ENCODE peak calls at places on chromosomes 11 and 22, in four cellular contexts. F is nucleus accumbens, D is heart left ventricle, J is mesendoderm. S is an unnamed sample.

GRCh38 chr22:22061085-22062077 is 78.8 kb upstream of the TOP3B start:
- DNase-seq in F (no peak), D (peak; percentile 58), J (no peak), S (peak; percentile 18)

GRCh38 chr11:73271936-73272679 is at the start of gene P2RY6:
- DNase-seq in F (no peak), D (no peak), J (peak; percentile 92), S (no peak)

GRCh38 chr11:15278129-15278528 is 163.4 kb downstream of the INSC start:
- DNase-seq in F (no peak), D (no peak), J (no peak), S (no peak)

GRCh38 chr22:45290410-45290936 is 5.7 kb downstream of the UPK3A start:
- DNase-seq in F (no peak), D (no peak), J (peak; percentile 65), S (peak; percentile 90)

GRCh38 chr11:36296925-36297604 is 977 bp downstream of the PRR5L start:
- DNase-seq in F (no peak), D (no peak), J (no peak), S (no peak)

GRCh38 chr11:45354976-45355705 is 69.0 kb upstream of the SYT13 start:
- DNase-seq in F (peak; percentile 78), D (peak; percentile 90), J (peak; percentile 95), S (peak; percentile 67)

GRCh38 chr11:130487390-130488186 is 39.1 kb downstream of the ADAMTS15 start:
- DNase-seq in F (no peak), D (no peak), J (no peak), S (no peak)

GRCh38 chr22:31449521-31449920 is 40.1 kb downstream of the EIF4ENIF1 start:
- DNase-seq in F (no peak), D (no peak), J (no peak), S (no peak)

GRCh38 chr11:125070699-125071254 is 7.7 kb downstream of the SLC37A2 start:
- DNase-seq in F (peak; percentile 10), D (no peak), J (no peak), S (peak; percentile 61)

GRCh38 chr22:49747705-49748104 is 80.0 kb downstream of the BRD1 start:
- DNase-seq in F (no peak), D (no peak), J (no peak), S (no peak)

GRCh38 chr22:21949948-21950347 is 2.7 kb downstream of the PPM1F start:
- DNase-seq in F (no peak), D (no peak), J (no peak), S (no peak)

GRCh38 chr11:14612624-14613023 is 31.0 kb upstream of the PDE3B start:
- DNase-seq in F (no peak), D (no peak), J (no peak), S (no peak)

GRCh38 chr11:2561283-2562180 is 116.7 kb downstream of the KCNQ1 start:
- DNase-seq in F (no peak), D (peak; percentile 64), J (no peak), S (no peak)

GRCh38 chr11:129117595-129118350 is 74.4 kb downstream of the ARHGAP32 start:
- DNase-seq in F (peak; percentile 7), D (no peak), J (peak; percentile 75), S (no peak)

GRCh38 chr11:133901316-133901715 is 55.5 kb downstream of the IGSF9B start:
- DNase-seq in F (no peak), D (peak; percentile 28), J (no peak), S (no peak)

GRCh38 chr11:65288706-65289536 is 25.7 kb upstream of the CDC42EP2 start:
- DNase-seq in F (peak; percentile 21), D (peak; percentile 78), J (no peak), S (peak; percentile 59)

GRCh38 chr11:122709042-122709760 is 53.7 kb downstream of the UBASH3B start:
- DNase-seq in F (no peak), D (no peak), J (peak; percentile 92), S (no peak)

GRCh38 chr22:36423461-36424404 is 36.0 kb upstream of the MYH9 start:
- DNase-seq in F (no peak), D (no peak), J (no peak), S (no peak)

GRCh38 chr22:41833369-41834004 is 582 bp downstream of the SREBF2 start:
- DNase-seq in F (peak; percentile 60), D (peak; percentile 74), J (no peak), S (no peak)

GRCh38 chr11:123083623-123084029 is 21.7 kb upstream of the HSPA8 start:
- DNase-seq in F (no peak), D (peak; percentile 69), J (peak; percentile 74), S (peak; percentile 67)

GRCh38 chr22:44890416-44891292 is 119.2 kb downstream of the PHF21B start:
- DNase-seq in F (no peak), D (no peak), J (no peak), S (no peak)

GRCh38 chr11:13315517-13316432 is 38.2 kb downstream of the BMAL1 start:
- DNase-seq in F (no peak), D (no peak), J (no peak), S (no peak)

GRCh38 chr11:110897035-110897434 is 184.8 kb upstream of the ARHGAP20 start:
- DNase-seq in F (no peak), D (no peak), J (no peak), S (no peak)

GRCh38 chr11:6627762-6628241 is 8.6 kb upstream of the TPP1 start:
- DNase-seq in F (no peak), D (no peak), J (no peak), S (no peak)

GRCh38 chr11:3824714-3825472 is 15.9 kb downstream of the RHOG start:
- DNase-seq in F (peak; percentile 53), D (peak; percentile 81), J (peak; percentile 95), S (peak; percentile 37)

GRCh38 chr11:94732617-94733292 is 35.4 kb upstream of the AMOTL1 start:
- DNase-seq in F (no peak), D (peak; percentile 64), J (no peak), S (no peak)

GRCh38 chr11:64031001-64031400 is 4.7 kb upstream of the FLRT1 start:
- DNase-seq in F (no peak), D (no peak), J (no peak), S (no peak)

GRCh38 chr11:57406337-57406904 is 16.0 kb upstream of the PRG2 start:
- DNase-seq in F (no peak), D (peak; percentile 71), J (no peak), S (no peak)

GRCh38 chr22:30304495-30305244 is 15.4 kb upstream of the CASTOR1 start:
- DNase-seq in F (no peak), D (no peak), J (no peak), S (no peak)

GRCh38 chr11:33691051-33691864 is 9.4 kb downstream of the C11orf91 start:
- DNase-seq in F (no peak), D (no peak), J (peak; percentile 62), S (no peak)

GRCh38 chr11:27409742-27410141 is 46.7 kb upstream of the CCDC34 start:
- DNase-seq in F (no peak), D (no peak), J (no peak), S (no peak)

GRCh38 chr22:30934053-30934452 is 34.5 kb downstream of the MORC2 start:
- DNase-seq in F (no peak), D (no peak), J (no peak), S (no peak)

GRCh38 chr22:27804683-27805297 is 3.2 kb upstream of the MN1 start:
- DNase-seq in F (peak; percentile 58), D (peak; percentile 82), J (peak; percentile 72), S (peak; percentile 72)

S was measured in gastrocnemius medialis.